ENCODE peak calls at places on chromosomes 11 and 22, in seven cellular contexts. L is foreskin keratinocyte, B is BE2C, Q is fibroblast of villous mesenchyme, G is AG04450, U is RWPE1, R is endothelial cell. K is an unnamed sample.

GRCh38 chr11:86396403-86396802 is 21.7 kb downstream of the CCDC81 start:
- DNase-seq in B (no peak), U (no peak), G (peak; percentile 15), R (no peak), L (peak; percentile 53), Q (peak; percentile 53), K (no peak)

GRCh38 chr11:105790021-105790420 is 180.1 kb downstream of the GRIA4 start:
- DNase-seq in Q (no peak), U (no peak), B (no peak), R (no peak), L (no peak), G (no peak), K (no peak)

GRCh38 chr11:59173080-59173963 is 1.4 kb downstream of the DTX4 start:
- DNase-seq in G (no peak), L (peak; percentile 40), B (no peak), R (peak; percentile 58), U (peak; percentile 20), Q (peak; percentile 47), K (no peak)

GRCh38 chr11:129975543-129975942 is 27.1 kb downstream of the PRDM10 start:
- DNase-seq in R (no peak), G (no peak), L (no peak), B (no peak), Q (no peak), U (no peak), K (no peak)

GRCh38 chr22:49999063-49999900 is 13.3 kb downstream of the IL17REL start:
- DNase-seq in U (no peak), R (peak; percentile 65), Q (no peak), B (peak; percentile 76), G (no peak), L (no peak), K (no peak)

GRCh38 chr11:10495464-10495786 is 40.4 kb downstream of the AMPD3 start:
- DNase-seq in Q (no peak), L (no peak), U (no peak), G (no peak), R (no peak), B (no peak), K (no peak)

GRCh38 chr11:73121692-73122091 is 20.4 kb downstream of the FCHSD2 start:
- DNase-seq in R (no peak), G (no peak), L (no peak), B (no peak), Q (peak; percentile 69), U (no peak), K (no peak)

GRCh38 chr11:9951714-9952275 is 287.9 kb downstream of the SWAP70 start:
- DNase-seq in L (no peak), B (no peak), U (no peak), Q (peak; percentile 22), G (no peak), R (no peak), K (no peak)

GRCh38 chr11:5922749-5923426 is 19.2 kb upstream of the OR56A3 start:
- DNase-seq in G (no peak), U (peak; percentile 10), Q (no peak), B (no peak), L (peak; percentile 89), R (no peak), K (no peak)

GRCh38 chr11:96242191-96242845 is 100.7 kb downstream of the MAML2 start:
- DNase-seq in R (no peak), Q (peak; percentile 84), G (no peak), L (no peak), U (no peak), B (no peak), K (no peak)

GRCh38 chr11:41201156-41201555 is 258.3 kb downstream of the LRRC4C start:
- DNase-seq in L (peak; percentile 38), G (no peak), B (peak; percentile 41), U (peak; percentile 29), R (peak; percentile 47), Q (peak; percentile 4), K (no peak)

GRCh38 chr22:48972979-48973693 is 854.5 kb downstream of the BRD1 start:
- DNase-seq in L (no peak), R (no peak), G (no peak), B (no peak), U (no peak), Q (no peak), K (no peak)

GRCh38 chr11:69251639-69252493 is 42.1 kb upstream of the MYEOV start:
- DNase-seq in L (no peak), Q (no peak), R (no peak), G (no peak), B (no peak), U (no peak), K (no peak)

GRCh38 chr11:65549088-65549487 is 9.1 kb downstream of the LTBP3 start:
- DNase-seq in L (no peak), B (no peak), G (no peak), Q (no peak), R (no peak), U (no peak), K (no peak)

GRCh38 chr11:65552413-65552951 is 5.7 kb downstream of the LTBP3 start:
- DNase-seq in B (no peak), R (no peak), U (no peak), L (no peak), G (no peak), Q (no peak), K (no peak)

GRCh38 chr11:65554057-65554818 is 3.9 kb downstream of the LTBP3 start:
- DNase-seq in L (no peak), Q (no peak), G (no peak), B (no peak), U (no peak), R (no peak), K (no peak)

GRCh38 chr11:65553301-65554001 is 4.7 kb downstream of the LTBP3 start:
- DNase-seq in R (no peak), L (no peak), Q (no peak), G (no peak), U (no peak), B (peak; percentile 44), K (no peak)

DNA sequence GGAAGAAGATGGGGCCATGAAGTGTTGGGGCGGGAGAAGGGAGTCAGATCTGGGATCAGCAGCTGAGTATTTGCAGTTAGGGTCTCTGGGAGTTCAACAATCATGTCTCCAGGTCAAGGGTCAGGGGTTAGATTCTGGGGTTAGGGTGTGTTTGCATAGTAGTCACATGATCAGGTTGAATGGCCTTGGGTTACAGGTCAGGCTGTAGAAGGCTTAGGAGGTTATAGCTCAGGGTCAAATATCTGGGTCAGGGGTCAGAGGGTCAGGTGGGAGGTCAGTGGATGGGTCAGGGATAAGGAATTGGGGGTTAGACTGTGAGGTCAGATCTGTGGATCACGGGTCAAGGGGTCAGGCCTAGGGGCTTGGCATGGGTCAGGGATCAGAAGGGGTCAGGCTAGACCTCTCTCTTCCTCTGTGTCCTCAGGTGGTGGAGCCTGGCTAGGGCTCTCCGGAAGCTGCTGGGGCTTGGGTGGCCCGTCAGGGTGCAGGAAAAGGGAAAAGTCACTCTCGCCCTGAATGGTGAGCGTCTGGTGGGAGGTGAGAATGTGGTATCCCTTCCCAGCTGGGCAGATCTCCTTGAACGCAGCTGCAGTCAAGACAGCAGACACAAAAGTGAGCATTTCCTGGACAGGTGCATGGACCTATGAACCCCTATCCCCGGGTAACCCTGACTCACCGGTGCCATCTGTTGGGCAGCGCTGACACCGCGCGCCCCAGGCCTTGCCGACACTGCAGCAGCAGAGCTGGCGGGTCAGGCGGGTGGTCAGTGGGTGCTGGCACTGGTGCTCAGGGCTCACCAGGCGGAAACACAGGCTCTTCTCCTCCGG is 6.4 kb downstream of the LTBP3 start:
- DNase-seq in L (no peak), G (no peak), Q (peak; percentile 41), B (peak; percentile 58), R (peak; percentile 71), U (no peak), K (no peak)
- TF ChIP-seq CTCF in L (peak; percentile 58), G (peak; percentile 40), Q (peak; percentile 56), B (peak; percentile 50), R (peak; percentile 31), U (peak; percentile 54), K (peak; percentile 71)

GRCh38 chr22:26986884-26987283 is 329.5 kb downstream of the MIAT start:
- DNase-seq in L (no peak), R (no peak), Q (no peak), B (no peak), G (no peak), U (no peak), K (no peak)
- TF ChIP-seq CTCF in L (no peak), R (no peak), Q (no peak), B (no peak), G (no peak), U (no peak), K (no peak)

GRCh38 chr11:64344160-64344559 is 4.2 kb downstream of the CCDC88B start:
- DNase-seq in R (no peak), G (no peak), L (no peak), B (no peak), U (no peak), Q (no peak), K (no peak)

GRCh38 chr11:64341851-64342791 is 2.1 kb downstream of the CCDC88B start:
- DNase-seq in R (peak; percentile 91), G (peak; percentile 42), Q (peak; percentile 86), L (peak; percentile 87), U (peak; percentile 88), B (peak; percentile 74), K (peak; percentile 90)

GRCh38 chr11:64344721-64345120 is 4.7 kb downstream of the CCDC88B start:
- DNase-seq in B (no peak), R (no peak), G (no peak), Q (no peak), L (no peak), U (no peak), K (no peak)

GRCh38 chr11:64342869-64343739 is 3.1 kb downstream of the CCDC88B start:
- DNase-seq in G (no peak), Q (no peak), B (no peak), L (no peak), R (no peak), U (no peak), K (no peak)

DNA sequence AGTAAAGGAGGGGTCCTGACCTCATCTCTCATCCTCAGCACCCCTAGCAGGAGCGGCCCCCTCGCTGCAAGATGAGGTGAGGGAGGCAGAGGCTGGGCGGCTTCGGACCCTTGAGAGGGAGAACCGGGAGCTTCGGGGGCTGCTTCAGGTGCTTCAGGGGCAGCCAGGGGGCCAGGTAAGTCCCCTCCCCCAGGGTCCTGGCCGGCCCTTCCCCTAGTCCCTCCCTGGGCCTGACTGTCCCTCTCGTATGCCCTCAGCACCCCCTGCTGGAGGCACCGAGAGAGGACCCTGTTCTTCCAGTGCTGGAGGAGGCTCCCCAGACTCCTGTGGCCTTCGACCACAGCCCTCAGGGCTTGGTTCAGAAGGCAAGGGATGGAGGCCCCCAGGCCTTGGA is 3.7 kb downstream of the CCDC88B start:
- DNase-seq in Q (no peak), R (no peak), G (no peak), U (no peak), B (no peak), L (no peak), K (no peak)
- TF ChIP-seq CTCF in Q (peak; percentile 22), R (no peak), G (peak; percentile 25), U (no peak), B (peak; percentile 27), L (peak; percentile 59), K (peak; percentile 22)

GRCh38 chr11:68071281-68072048 is 32.6 kb downstream of the TCIRG1 start:
- DNase-seq in B (no peak), Q (no peak), R (no peak), L (no peak), U (no peak), G (no peak), K (no peak)

GRCh38 chr11:68074584-68075352 is 35.9 kb downstream of the TCIRG1 start:
- DNase-seq in R (no peak), Q (no peak), U (no peak), L (no peak), G (no peak), B (no peak), K (no peak)

GRCh38 chr11:68081691-68082090 is 39.5 kb downstream of the CHKA start:
- DNase-seq in R (no peak), L (peak; percentile 21), Q (no peak), G (no peak), B (no peak), U (no peak), K (no peak)

GRCh38 chr11:68077617-68078592 is 39.1 kb downstream of the TCIRG1 start:
- DNase-seq in L (no peak), G (no peak), Q (no peak), B (no peak), U (no peak), R (no peak), K (no peak)

GRCh38 chr11:68076371-68077042 is 37.7 kb downstream of the TCIRG1 start:
- DNase-seq in R (peak; percentile 28), G (no peak), U (no peak), B (peak; percentile 19), L (no peak), Q (peak; percentile 37), K (no peak)
- TF ChIP-seq CTCF in R (no peak), G (peak; percentile 44), U (no peak), B (peak; percentile 34), L (peak; percentile 4), Q (peak; percentile 51), K (no peak)

K was measured in CD14-positive monocyte.